ENCODE peak calls at places on chromosome 16, in four cellular contexts. P is IMR-90, A is A549, B is H1. L is an unnamed sample.

GRCh38 chr16:86217891-86218270 is 292.4 kb upstream of the FOXF1 start:
- DNase-seq in P (no peak), A (no peak), B (no peak), L (no peak)

GRCh38 chr16:5763176-5763575 is 665.6 kb upstream of the EEF2KMT start:
- DNase-seq in P (no peak), A (no peak), B (no peak), L (no peak)

GRCh38 chr16:81900014-81900413 is 111.3 kb downstream of the SDR42E1 start:
- DNase-seq in P (no peak), A (no peak), B (no peak), L (no peak)

GRCh38 chr16:10949424-10949970 is 5.1 kb downstream of the CLEC16A start:
- DNase-seq in P (no peak), A (peak; percentile 42), B (peak; percentile 63), L (no peak)

GRCh38 chr16:49682577-49683165 is 173.2 kb downstream of the ZNF423 start:
- DNase-seq in P (no peak), A (no peak), B (no peak), L (no peak)

GRCh38 chr16:65745201-65745600 is 621.3 kb upstream of the CDH5 start:
- DNase-seq in P (no peak), A (no peak), B (no peak), L (no peak)

GRCh38 chr16:79261461-79261860 is 339.1 kb downstream of the MAF start:
- DNase-seq in P (no peak), A (peak; percentile 22), B (peak; percentile 71), L (no peak)

GRCh38 chr16:50390914-50391700 is 22.3 kb upstream of the BRD7 start:
- DNase-seq in P (no peak), A (no peak), B (peak; percentile 37), L (no peak)

GRCh38 chr16:73060216-73060615 is 12.3 kb upstream of the ZFHX3 start:
- DNase-seq in P (no peak), A (peak; percentile 40), B (no peak), L (no peak)

GRCh38 chr16:84517366-84517765 is 12.9 kb upstream of the MEAK7 start:
- DNase-seq in P (no peak), A (no peak), B (no peak), L (no peak)

GRCh38 chr16:15777533-15778203 is 79.2 kb downstream of the MYH11 start:
- DNase-seq in P (peak; percentile 61), A (peak; percentile 79), B (peak; percentile 51), L (peak; percentile 60)

GRCh38 chr16:785563-786535 is 2.3 kb downstream of the RPUSD1 start:
- DNase-seq in P (peak; percentile 37), A (peak; percentile 77), B (peak; percentile 97), L (no peak)

GRCh38 chr16:58684001-58684353 is 593 bp downstream of the SLC38A7 start:
- DNase-seq in P (peak; percentile 10), A (no peak), B (no peak), L (no peak)

GRCh38 chr16:84183911-84184310 is 2.9 kb downstream of the TAF1C start:
- DNase-seq in P (no peak), A (peak; percentile 46), B (no peak), L (no peak)

GRCh38 chr16:79971237-79971572 is 370.7 kb upstream of the MAF start:
- DNase-seq in P (no peak), A (no peak), B (no peak), L (no peak)

GRCh38 chr16:896261-897199 is 74.3 kb downstream of the LMF1 start:
- DNase-seq in P (no peak), A (no peak), B (no peak), L (no peak)

GRCh38 chr16:12096162-12096781 is 119.7 kb downstream of the SNX29 start:
- DNase-seq in P (peak; percentile 43), A (no peak), B (no peak), L (no peak)

GRCh38 chr16:12089492-12090161 is 113.1 kb downstream of the SNX29 start:
- DNase-seq in P (peak; percentile 81), A (no peak), B (peak; percentile 66), L (peak; percentile 12)

GRCh38 chr16:72725643-72726042 is 322.3 kb downstream of the ZFHX3 start:
- DNase-seq in P (no peak), A (no peak), B (no peak), L (no peak)

GRCh38 chr16:80744856-80745255 is 59.5 kb downstream of the CDYL2 start:
- DNase-seq in P (no peak), A (no peak), B (no peak), L (no peak)

GRCh38 chr16:1364510-1364909 is 12.8 kb downstream of the GNPTG start:
- DNase-seq in P (no peak), A (no peak), B (no peak), L (no peak)

GRCh38 chr16:61083711-61084110 is 952.5 kb downstream of the CDH8 start:
- DNase-seq in P (no peak), A (no peak), B (no peak), L (no peak)

GRCh38 chr16:57606847-57607501 is 21.5 kb upstream of the ADGRG1 start:
- DNase-seq in P (no peak), A (no peak), B (no peak), L (no peak)

GRCh38 chr16:22402191-22402590 is 27.8 kb upstream of the CDR2 start:
- DNase-seq in P (peak; percentile 20), A (no peak), B (no peak), L (no peak)

GRCh38 chr16:57611184-57611583 is 17.2 kb upstream of the ADGRG1 start:
- DNase-seq in P (peak; percentile 81), A (peak; percentile 49), B (no peak), L (no peak)

DNA sequence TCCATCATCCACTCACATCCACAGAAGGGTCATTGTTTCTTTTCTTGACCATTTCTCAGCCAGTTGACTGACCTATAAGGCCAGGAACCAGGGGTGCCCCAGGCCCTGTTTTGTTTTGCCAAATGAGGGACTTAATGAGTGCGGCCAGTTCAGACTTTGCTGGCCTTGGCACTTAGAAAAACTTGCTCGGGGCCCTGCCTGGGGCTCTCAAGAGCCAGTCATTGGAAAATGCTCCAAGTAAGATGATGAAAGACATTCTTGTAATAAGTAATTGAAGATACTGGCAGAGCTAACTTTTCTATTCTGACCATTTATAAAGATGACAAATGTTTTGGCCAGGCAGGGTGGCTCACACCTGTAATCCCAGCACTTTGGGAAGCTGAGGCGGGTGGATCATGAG is 29.0 kb upstream of the CLEC18B start:
- DNase-seq in P (no peak), A (no peak), B (no peak), L (no peak)
- H3K27ac ChIP-seq in P (peak overlapping the region; percentile 34), A (peak overlapping the region; percentile 69), B (no peak overlapping the region), L (peak overlapping the region; percentile 74)

GRCh38 chr16:17899141-17899540 is 428.4 kb upstream of the XYLT1 start:
- DNase-seq in P (no peak), A (no peak), B (no peak), L (no peak)
- TF ChIP-seq CEBPB in P (no peak), A (no peak), B (no peak), L (no peak)

DNA sequence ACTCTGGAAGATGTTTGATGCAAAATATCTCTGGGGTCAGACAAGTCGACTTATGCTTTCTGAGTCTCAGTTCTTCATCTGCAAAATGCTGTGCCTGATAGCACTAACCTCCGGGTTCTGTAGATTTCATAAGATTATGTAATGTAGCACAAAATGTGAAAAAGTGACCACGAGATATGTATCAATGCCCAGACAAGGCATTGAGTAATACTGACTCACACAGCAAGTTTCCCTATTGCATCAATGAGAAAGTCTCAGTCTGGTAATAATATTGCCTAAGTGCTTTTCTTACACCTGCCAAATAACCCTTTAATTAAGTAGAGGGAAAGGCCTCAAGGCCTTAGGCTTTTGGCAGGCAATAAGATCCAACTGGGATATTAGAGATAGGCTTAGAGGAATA is 41.4 kb upstream of the MMP2 start:
- DNase-seq in P (peak; percentile 5), A (no peak), B (no peak), L (no peak)
- H3K27ac ChIP-seq in P (no peak overlapping the region), A (no peak overlapping the region), B (no peak overlapping the region), L (no peak overlapping the region)

GRCh38 chr16:3096362-3096761 is 2.7 kb downstream of the ZSCAN10 start:
- DNase-seq in P (no peak), A (no peak), B (no peak), L (no peak)
- TF ChIP-seq CEBPB in P (no peak), A (no peak), B (no peak), L (no peak)

GRCh38 chr16:71712501-71712900 is 12.0 kb downstream of the PHLPP2 start:
- DNase-seq in P (no peak), A (no peak), B (no peak), L (no peak)
- H3K27ac ChIP-seq in P (no peak overlapping the region), A (no peak overlapping the region), B (no peak overlapping the region), L (no peak overlapping the region)

GRCh38 chr16:55671206-55671973 is 15.6 kb downstream of the SLC6A2 start:
- DNase-seq in P (no peak), A (no peak), B (no peak), L (no peak)
- TF ChIP-seq CEBPB in P (no peak), A (no peak), B (no peak), L (no peak)

DNA sequence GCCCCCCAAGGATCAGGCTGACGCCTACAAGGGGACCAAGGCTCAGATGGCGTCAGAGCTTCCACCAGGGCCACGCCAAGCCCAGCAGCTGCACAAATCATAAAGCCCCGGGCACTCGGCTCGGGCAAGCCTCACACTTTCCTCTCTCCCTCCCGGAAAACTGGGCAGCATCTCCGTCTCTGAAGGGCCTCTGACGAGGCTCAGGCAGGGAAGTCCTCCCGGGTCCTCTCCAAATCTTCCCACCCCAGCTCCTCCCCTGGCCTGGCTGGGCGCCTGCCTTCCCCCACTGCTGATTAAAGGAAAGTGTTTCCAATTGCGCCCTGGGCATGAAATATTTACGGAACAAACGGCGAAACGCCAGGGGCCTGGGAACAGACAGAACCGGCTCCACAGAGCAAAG is 38.5 kb downstream of the PIEZO1 start:
- DNase-seq in P (no peak), A (no peak), B (no peak), L (no peak)
- H3K27ac ChIP-seq in P (no peak overlapping the region), A (no peak overlapping the region), B (no peak overlapping the region), L (peak overlapping the region; percentile 16)

GRCh38 chr16:17445421-17445820 is 25.3 kb downstream of the XYLT1 start:
- DNase-seq in P (no peak), A (no peak), B (no peak), L (no peak)

GRCh38 chr16:17446661-17447060 is 24.1 kb downstream of the XYLT1 start:
- DNase-seq in P (no peak), A (no peak), B (no peak), L (no peak)

GRCh38 chr16:17448640-17449638 is 21.8 kb downstream of the XYLT1 start:
- DNase-seq in P (no peak), A (no peak), B (no peak), L (no peak)

GRCh38 chr16:17444658-17445057 is 26.1 kb downstream of the XYLT1 start:
- DNase-seq in P (no peak), A (no peak), B (no peak), L (no peak)

GRCh38 chr16:17447273-17447672 is 23.5 kb downstream of the XYLT1 start:
- DNase-seq in P (no peak), A (no peak), B (no peak), L (no peak)
- TF ChIP-seq CEBPB in P (no peak), A (no peak), B (no peak), L (no peak)

GRCh38 chr16:67100569-67101300 is 9.0 kb upstream of the PHAF1 start:
- DNase-seq in P (peak; percentile 56), A (peak; percentile 51), B (no peak), L (no peak)
- H3K27ac ChIP-seq in P (no peak overlapping the region), A (no peak overlapping the region), B (no peak overlapping the region), L (no peak overlapping the region)

L was measured in HCT116.